ENCODE peak calls at places on chromosome 3, in four cellular contexts. U, F, N and Z are unnamed samples.
A peak's percentile ranks its signal among the peaks of the same experiment; 100 is the strongest.

GRCh38 chr3:182837855-182838454 is 44.7 kb downstream of the ATP11B start:
- DNase-seq in F (no peak), U (no peak), N (peak; percentile 2), Z (no peak)

GRCh38 chr3:183260167-183260904 is 7.3 kb downstream of the B3GNT5 start:
- DNase-seq in N (no peak), U (no peak), F (no peak), Z (no peak)

GRCh38 chr3:60086811-60087210 is 1037.0 kb upstream of the CFAP20DC start:
- DNase-seq in N (no peak), F (no peak), U (no peak), Z (no peak)

GRCh38 chr3:174441588-174442316 is 417.4 kb upstream of the NAALADL2 start:
- DNase-seq in N (peak; percentile 7), U (no peak), F (no peak), Z (no peak)

GRCh38 chr3:30982676-30983075 is 88.2 kb upstream of the GADL1 start:
- DNase-seq in F (no peak), U (no peak), N (no peak), Z (no peak)

GRCh38 chr3:192802957-192803899 is 75.9 kb upstream of the FGF12 start:
- DNase-seq in F (no peak), U (no peak), N (peak; percentile 27), Z (no peak)

GRCh38 chr3:61331937-61332590 is 80.8 kb upstream of the FHIT start:
- DNase-seq in U (no peak), N (no peak), F (no peak), Z (no peak)

GRCh38 chr3:4416961-4417360 is 50.1 kb downstream of the SUMF1 start:
- DNase-seq in F (no peak), U (peak; percentile 61), N (peak; percentile 43), Z (peak; percentile 60)

GRCh38 chr3:160210799-160211221 is 14.4 kb upstream of the C3orf80 start:
- DNase-seq in F (no peak), N (peak; percentile 33), U (no peak), Z (no peak)

GRCh38 chr3:178384302-178384939 is 151.8 kb upstream of the KCNMB2 start:
- DNase-seq in N (no peak), F (no peak), U (no peak), Z (no peak)

GRCh38 chr3:19866751-19867347 is 67.2 kb downstream of the EFHB start:
- DNase-seq in N (peak; percentile 37), U (peak; percentile 25), F (peak; percentile 26), Z (no peak)

GRCh38 chr3:110564674-110565073 is 506.9 kb upstream of the NECTIN3 start:
- DNase-seq in N (no peak), U (no peak), F (no peak), Z (no peak)

GRCh38 chr3:58025824-58026579 is 17.8 kb downstream of the FLNB start:
- DNase-seq in F (no peak), U (no peak), N (no peak), Z (no peak)

GRCh38 chr3:183537295-183537730 is 18.2 kb downstream of the KLHL6 start:
- DNase-seq in U (peak; percentile 35), N (no peak), F (no peak), Z (no peak)

GRCh38 chr3:11690863-11691833 is 47.4 kb upstream of the VGLL4 start:
- DNase-seq in N (no peak), F (no peak), U (no peak), Z (no peak)

GRCh38 chr3:53668872-53669271 is 174.5 kb downstream of the CACNA1D start:
- DNase-seq in F (no peak), U (no peak), N (no peak), Z (no peak)

GRCh38 chr3:11603628-11604027 is 40.1 kb downstream of the VGLL4 start:
- DNase-seq in F (no peak), U (no peak), N (no peak), Z (no peak)

GRCh38 chr3:85159376-85159775 is 200.6 kb downstream of the CADM2 start:
- DNase-seq in U (no peak), F (no peak), N (no peak), Z (no peak)

GRCh38 chr3:64216706-64217105 is 8.6 kb downstream of the PRICKLE2 start:
- DNase-seq in N (no peak), F (no peak), U (no peak), Z (no peak)

GRCh38 chr3:163838769-163839168 is 1239.5 kb downstream of the SI start:
- DNase-seq in U (no peak), N (no peak), F (no peak), Z (no peak)

GRCh38 chr3:171878441-171879225 is 35.5 kb downstream of the TMEM212 start:
- DNase-seq in N (no peak), U (no peak), F (no peak), Z (no peak)

GRCh38 chr3:186824430-186825139 is 17.9 kb upstream of the ADIPOQ start:
- DNase-seq in N (no peak), U (no peak), F (no peak), Z (no peak)

GRCh38 chr3:143901105-143901504 is 52.8 kb upstream of the SLC9A9 start:
- DNase-seq in F (no peak), U (no peak), N (no peak), Z (no peak)

GRCh38 chr3:38421679-38422336 is 31.9 kb upstream of the ACVR2B start:
- DNase-seq in F (no peak), N (no peak), U (no peak), Z (no peak)

GRCh38 chr3:14678015-14678503 is 3.1 kb downstream of the C3orf20 start:
- DNase-seq in U (no peak), N (no peak), F (no peak), Z (no peak)

GRCh38 chr3:128480278-128480677 is 12.7 kb downstream of the GATA2 start:
- DNase-seq in F (no peak), U (no peak), N (no peak), Z (no peak)